ENCODE peak calls at places on chromosomes 12 and 14, in ten cellular contexts. One of them, this sample, is unnamed.

GRCh38 chr12:109631236-109632150 is 57.9 kb downstream of the MVK start:
- DNase-seq in prostate gland: no peak
- DNase-seq in IMR-90: no peak
- DNase-seq in breast epithelium: no peak
- DNase-seq in sigmoid colon: no peak
- DNase-seq in adrenal gland: no peak
- DNase-seq in uterus: no peak
- DNase-seq in body of pancreas: no peak
- DNase-seq in transverse colon: no peak
- DNase-seq in stomach: no peak
- DNase-seq in this sample: no peak

GRCh38 chr12:69513297-69513696 is 43.1 kb downstream of the FRS2 start:
- DNase-seq in adrenal gland: no peak
- DNase-seq in sigmoid colon: no peak
- DNase-seq in breast epithelium: no peak
- DNase-seq in transverse colon: no peak
- DNase-seq in uterus: no peak
- DNase-seq in stomach: no peak
- DNase-seq in IMR-90: no peak
- DNase-seq in body of pancreas: no peak
- DNase-seq in prostate gland: no peak
- DNase-seq in this sample: no peak

GRCh38 chr14:73266317-73266716 is 29.0 kb downstream of the PAPLN start:
- DNase-seq in transverse colon: no peak
- DNase-seq in adrenal gland: no peak
- DNase-seq in uterus: no peak
- DNase-seq in IMR-90: no peak
- DNase-seq in prostate gland: no peak
- DNase-seq in stomach: no peak
- DNase-seq in body of pancreas: no peak
- DNase-seq in sigmoid colon: no peak
- DNase-seq in breast epithelium: no peak
- DNase-seq in this sample: no peak

GRCh38 chr12:33376153-33376552 is 63.5 kb downstream of the SYT10 start:
- DNase-seq in transverse colon: no peak
- DNase-seq in body of pancreas: no peak
- DNase-seq in IMR-90: no peak
- DNase-seq in prostate gland: no peak
- DNase-seq in sigmoid colon: no peak
- DNase-seq in stomach: no peak
- DNase-seq in uterus: no peak
- DNase-seq in breast epithelium: no peak
- DNase-seq in adrenal gland: no peak
- DNase-seq in this sample: no peak

GRCh38 chr12:60106207-60106606 is 510.4 kb downstream of the SLC16A7 start:
- DNase-seq in breast epithelium: no peak
- DNase-seq in transverse colon: no peak
- DNase-seq in sigmoid colon: no peak
- DNase-seq in IMR-90: peak; percentile 47
- DNase-seq in adrenal gland: no peak
- DNase-seq in prostate gland: no peak
- DNase-seq in body of pancreas: no peak
- DNase-seq in uterus: no peak
- DNase-seq in stomach: no peak
- DNase-seq in this sample: no peak

GRCh38 chr12:67630373-67631088 is 18.0 kb upstream of the DYRK2 start:
- DNase-seq in transverse colon: peak; percentile 69
- DNase-seq in IMR-90: no peak
- DNase-seq in sigmoid colon: no peak
- DNase-seq in uterus: peak; percentile 15
- DNase-seq in stomach: peak; percentile 45
- DNase-seq in body of pancreas: peak; percentile 51
- DNase-seq in prostate gland: no peak
- DNase-seq in adrenal gland: peak; percentile 28
- DNase-seq in breast epithelium: peak; percentile 40
- DNase-seq in this sample: peak; percentile 94

GRCh38 chr12:45122776-45123380 is 72.0 kb upstream of the DBX2 start:
- DNase-seq in prostate gland: no peak
- DNase-seq in breast epithelium: no peak
- DNase-seq in body of pancreas: no peak
- DNase-seq in transverse colon: no peak
- DNase-seq in sigmoid colon: no peak
- DNase-seq in adrenal gland: no peak
- DNase-seq in stomach: no peak
- DNase-seq in uterus: no peak
- DNase-seq in IMR-90: peak; percentile 21
- DNase-seq in this sample: no peak

GRCh38 chr12:119762619-119763018 is 94.7 kb downstream of the PRKAB1 start:
- DNase-seq in adrenal gland: no peak
- DNase-seq in prostate gland: no peak
- DNase-seq in sigmoid colon: no peak
- DNase-seq in body of pancreas: no peak
- DNase-seq in IMR-90: no peak
- DNase-seq in transverse colon: no peak
- DNase-seq in stomach: no peak
- DNase-seq in breast epithelium: no peak
- DNase-seq in uterus: no peak
- DNase-seq in this sample: no peak

GRCh38 chr12:62657363-62657632 is 190.7 kb downstream of the MON2 start:
- DNase-seq in body of pancreas: no peak
- DNase-seq in transverse colon: no peak
- DNase-seq in adrenal gland: no peak
- DNase-seq in sigmoid colon: no peak
- DNase-seq in IMR-90: no peak
- DNase-seq in stomach: no peak
- DNase-seq in breast epithelium: no peak
- DNase-seq in uterus: no peak
- DNase-seq in prostate gland: no peak
- DNase-seq in this sample: no peak

GRCh38 chr12:94327819-94328218 is 131.8 kb downstream of the CEP83 start:
- DNase-seq in transverse colon: no peak
- DNase-seq in breast epithelium: no peak
- DNase-seq in adrenal gland: no peak
- DNase-seq in IMR-90: no peak
- DNase-seq in uterus: no peak
- DNase-seq in body of pancreas: no peak
- DNase-seq in prostate gland: no peak
- DNase-seq in sigmoid colon: no peak
- DNase-seq in stomach: no peak
- DNase-seq in this sample: no peak

GRCh38 chr12:96112733-96113132 is 77.3 kb upstream of the LTA4H start:
- DNase-seq in IMR-90: no peak
- DNase-seq in sigmoid colon: no peak
- DNase-seq in stomach: peak; percentile 47
- DNase-seq in transverse colon: no peak
- DNase-seq in adrenal gland: no peak
- DNase-seq in body of pancreas: peak; percentile 56
- DNase-seq in breast epithelium: no peak
- DNase-seq in uterus: no peak
- DNase-seq in prostate gland: no peak
- DNase-seq in this sample: no peak

GRCh38 chr14:95514131-95515079 is 2.0 kb downstream of the SYNE3 start:
- DNase-seq in adrenal gland: peak; percentile 22
- DNase-seq in IMR-90: no peak
- DNase-seq in breast epithelium: no peak
- DNase-seq in transverse colon: no peak
- DNase-seq in sigmoid colon: no peak
- DNase-seq in uterus: no peak
- DNase-seq in prostate gland: no peak
- DNase-seq in body of pancreas: no peak
- DNase-seq in stomach: no peak
- DNase-seq in this sample: no peak
- H3K27ac ChIP-seq in adrenal gland: peak overlapping the region; percentile 84
- H3K27ac ChIP-seq in IMR-90: no peak overlapping the region
- H3K27ac ChIP-seq in breast epithelium: peak overlapping the region; percentile 79
- H3K27ac ChIP-seq in transverse colon: peak overlapping the region; percentile 88
- H3K27ac ChIP-seq in sigmoid colon: peak overlapping the region; percentile 88
- H3K27ac ChIP-seq in uterus: peak overlapping the region; percentile 89
- H3K27ac ChIP-seq in prostate gland: no peak overlapping the region
- H3K27ac ChIP-seq in body of pancreas: no peak overlapping the region
- H3K27ac ChIP-seq in stomach: peak overlapping the region; percentile 89
- H3K27ac ChIP-seq in this sample: no peak overlapping the region

GRCh38 chr12:4412056-4412455 is 32.5 kb upstream of the FGF23 start:
- DNase-seq in IMR-90: no peak
- DNase-seq in stomach: no peak
- DNase-seq in sigmoid colon: no peak
- DNase-seq in prostate gland: no peak
- DNase-seq in uterus: no peak
- DNase-seq in breast epithelium: no peak
- DNase-seq in adrenal gland: no peak
- DNase-seq in transverse colon: no peak
- DNase-seq in body of pancreas: no peak
- DNase-seq in this sample: no peak
- H3K27me3 ChIP-seq in IMR-90: peaks cover 13% of the 10 kb centered on the region
- H3K27me3 ChIP-seq in stomach: peaks cover 29% of the 10 kb centered on the region
- H3K27me3 ChIP-seq in sigmoid colon: no peaks in the 10 kb centered on the region
- H3K27me3 ChIP-seq in prostate gland: no peaks in the 10 kb centered on the region
- H3K27me3 ChIP-seq in uterus: no peaks in the 10 kb centered on the region
- H3K27me3 ChIP-seq in breast epithelium: no peaks in the 10 kb centered on the region
- H3K27me3 ChIP-seq in adrenal gland: no peaks in the 10 kb centered on the region
- H3K27me3 ChIP-seq in transverse colon: no peaks in the 10 kb centered on the region
- H3K27me3 ChIP-seq in body of pancreas: peaks cover 3% of the 10 kb centered on the region
- H3K27me3 ChIP-seq in this sample: no peaks in the 10 kb centered on the region

DNA sequence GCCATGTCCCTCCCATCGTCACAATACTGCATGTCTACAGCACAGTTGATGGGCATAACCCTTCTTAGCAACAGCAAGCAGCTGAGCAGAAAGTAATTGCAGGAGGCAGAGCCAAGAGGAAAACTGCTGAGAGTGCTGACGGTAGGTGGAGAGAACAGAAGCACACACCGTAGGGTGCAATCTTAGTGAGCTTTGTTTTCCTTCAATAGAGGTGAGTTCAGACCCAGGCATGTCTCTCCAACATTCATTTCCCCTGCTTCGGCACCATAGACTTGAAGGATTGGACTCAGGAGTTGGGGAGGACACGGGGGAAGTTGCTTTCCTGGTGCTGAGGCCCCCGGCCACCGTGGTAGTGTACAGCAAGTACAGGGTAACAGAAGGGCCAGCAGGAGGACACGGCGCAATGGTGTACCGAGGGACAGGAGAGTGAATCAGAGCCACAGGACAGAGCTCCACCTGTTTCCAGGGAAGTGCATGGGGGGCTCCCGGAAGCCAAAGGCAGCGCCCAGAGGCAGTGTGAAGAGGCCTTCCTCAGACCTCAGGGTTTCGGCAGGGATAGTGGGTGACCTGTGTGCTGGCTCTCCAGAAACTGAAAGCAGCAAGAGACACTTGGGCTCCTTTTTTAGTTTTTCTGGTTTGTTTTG is 36.3 kb upstream of the SINHCAF start:
- DNase-seq in stomach: no peak
- DNase-seq in transverse colon: peak; percentile 58
- DNase-seq in IMR-90: no peak
- DNase-seq in adrenal gland: no peak
- DNase-seq in sigmoid colon: no peak
- DNase-seq in prostate gland: peak; percentile 14
- DNase-seq in uterus: no peak
- DNase-seq in breast epithelium: no peak
- DNase-seq in body of pancreas: no peak
- DNase-seq in this sample: no peak
- TF ChIP-seq POLR2A in stomach: no peak
- TF ChIP-seq POLR2A in transverse colon: peak; percentile 54
- TF ChIP-seq POLR2A in IMR-90: no peak
- TF ChIP-seq POLR2A in adrenal gland: no peak
- TF ChIP-seq POLR2A in sigmoid colon: no peak
- TF ChIP-seq POLR2A in prostate gland: no peak
- TF ChIP-seq POLR2A in uterus: no peak
- TF ChIP-seq POLR2A in breast epithelium: no peak
- TF ChIP-seq POLR2A in body of pancreas: no peak
- TF ChIP-seq POLR2A in this sample: no peak

GRCh38 chr14:58151701-58152568 is at the start of gene ARMH4:
- DNase-seq in sigmoid colon: peak; percentile 88
- DNase-seq in breast epithelium: peak; percentile 35
- DNase-seq in adrenal gland: peak; percentile 85
- DNase-seq in stomach: peak; percentile 86
- DNase-seq in IMR-90: peak; percentile 70
- DNase-seq in uterus: peak; percentile 84
- DNase-seq in transverse colon: peak; percentile 82
- DNase-seq in prostate gland: peak; percentile 87
- DNase-seq in body of pancreas: peak; percentile 89
- DNase-seq in this sample: peak; percentile 85

GRCh38 chr14:58152569-58152857 is 500 bp upstream of the ARMH4 start:
- DNase-seq in body of pancreas: no peak
- DNase-seq in transverse colon: no peak
- DNase-seq in uterus: no peak
- DNase-seq in prostate gland: no peak
- DNase-seq in stomach: no peak
- DNase-seq in sigmoid colon: no peak
- DNase-seq in adrenal gland: peak; percentile 29
- DNase-seq in IMR-90: no peak
- DNase-seq in breast epithelium: no peak
- DNase-seq in this sample: no peak

GRCh38 chr14:58150243-58150805 is 1.7 kb downstream of the ARMH4 start:
- DNase-seq in prostate gland: no peak
- DNase-seq in IMR-90: no peak
- DNase-seq in adrenal gland: no peak
- DNase-seq in uterus: no peak
- DNase-seq in breast epithelium: no peak
- DNase-seq in sigmoid colon: no peak
- DNase-seq in stomach: no peak
- DNase-seq in transverse colon: no peak
- DNase-seq in body of pancreas: no peak
- DNase-seq in this sample: no peak

GRCh38 chr14:58149196-58149595 is 2.8 kb downstream of the ARMH4 start:
- DNase-seq in sigmoid colon: no peak
- DNase-seq in adrenal gland: no peak
- DNase-seq in IMR-90: no peak
- DNase-seq in stomach: no peak
- DNase-seq in uterus: no peak
- DNase-seq in body of pancreas: no peak
- DNase-seq in prostate gland: no peak
- DNase-seq in transverse colon: no peak
- DNase-seq in breast epithelium: no peak
- DNase-seq in this sample: no peak

GRCh38 chr14:58151264-58151700 is 731 bp downstream of the ARMH4 start:
- DNase-seq in sigmoid colon: no peak
- DNase-seq in stomach: no peak
- DNase-seq in adrenal gland: no peak
- DNase-seq in uterus: no peak
- DNase-seq in IMR-90: no peak
- DNase-seq in body of pancreas: no peak
- DNase-seq in breast epithelium: no peak
- DNase-seq in transverse colon: no peak
- DNase-seq in prostate gland: no peak
- DNase-seq in this sample: no peak
- H3K27ac ChIP-seq in sigmoid colon: peak overlapping the region; percentile 74
- H3K27ac ChIP-seq in stomach: peak overlapping the region; percentile 78
- H3K27ac ChIP-seq in adrenal gland: peak overlapping the region; percentile 72
- H3K27ac ChIP-seq in uterus: peak overlapping the region; percentile 70
- H3K27ac ChIP-seq in IMR-90: no peak overlapping the region
- H3K27ac ChIP-seq in body of pancreas: peak overlapping the region; percentile 55
- H3K27ac ChIP-seq in breast epithelium: peak overlapping the region; percentile 60
- H3K27ac ChIP-seq in transverse colon: peak overlapping the region; percentile 63
- H3K27ac ChIP-seq in prostate gland: peak overlapping the region; percentile 33
- H3K27ac ChIP-seq in this sample: peak overlapping the region; percentile 25

This sample was measured in Peyer's patch.